ENCODE peak calls at places on chromosomes 2 and 18, in ten cellular contexts. F, O, T, C, U, B, A, N, S and E are unnamed samples. For H3K4me1, the result is how much of the 10 kb centered on the place peaks cover.

GRCh38 chr2:98468621-98469236 is 24.1 kb downstream of the INPP4A start:
- DNase-seq in C (no peak), F (no peak), T (peak), N (no peak), S (no peak), A (no peak), U (no peak), B (no peak), O (no peak), E (no peak)

GRCh38 chr2:164369416-164369815 is 251.9 kb downstream of the GRB14 start:
- DNase-seq in N (no peak), B (no peak), S (no peak), A (no peak), U (no peak), C (no peak), T (peak), F (no peak), O (no peak), E (no peak)

GRCh38 chr2:241158546-241158900 is 8.3 kb downstream of the PPP1R7 start:
- DNase-seq in S (no peak), O (no peak), A (no peak), F (no peak), U (no peak), B (no peak), T (no peak), C (no peak), N (no peak), E (no peak)

GRCh38 chr18:52348209-52348608 is 8.2 kb downstream of the DCC start:
- DNase-seq in N (peak), T (no peak), U (no peak), O (no peak), S (no peak), C (no peak), F (no peak), B (no peak), A (no peak), E (peak)

GRCh38 chr2:160940699-160941098 is 219.5 kb upstream of the TANK start:
- DNase-seq in T (no peak), B (no peak), O (no peak), F (no peak), U (no peak), A (no peak), C (no peak), N (no peak), S (peak), E (no peak)

GRCh38 chr2:224890407-224890806 is 151.9 kb downstream of the DOCK10 start:
- DNase-seq in C (no peak), O (no peak), T (no peak), F (no peak), B (no peak), U (no peak), N (no peak), S (no peak), A (no peak), E (no peak)

GRCh38 chr2:25740810-25741381 is 67.5 kb upstream of the DTNB start:
- DNase-seq in N (no peak), T (peak), U (no peak), S (no peak), C (no peak), O (no peak), A (no peak), B (no peak), F (no peak), E (no peak)

GRCh38 chr18:22346342-22346967 is 71.3 kb downstream of the CTAGE1 start:
- DNase-seq in B (no peak), C (peak), A (peak), U (peak), T (peak), S (peak), O (no peak), F (peak), N (no peak), E (no peak)

GRCh38 chr2:10538224-10538894 is 90.2 kb upstream of the ODC1 start:
- DNase-seq in A (no peak), U (no peak), O (no peak), B (no peak), F (peak), S (no peak), N (no peak), C (no peak), T (peak), E (peak)

GRCh38 chr2:208620487-208620978 is 213.9 kb downstream of the PTH2R start:
- DNase-seq in A (no peak), S (no peak), O (no peak), T (no peak), N (no peak), F (no peak), B (no peak), C (no peak), U (no peak), E (no peak)

GRCh38 chr2:230614913-230615332 is 97.7 kb upstream of the CAB39 start:
- DNase-seq in C (no peak), N (no peak), T (no peak), A (no peak), S (no peak), B (no peak), U (no peak), F (no peak), O (no peak), E (peak)

GRCh38 chr2:66545227-66545626 is 110.3 kb downstream of the MEIS1 start:
- DNase-seq in F (no peak), T (no peak), S (no peak), U (no peak), N (no peak), C (no peak), O (no peak), A (no peak), B (no peak), E (no peak)

GRCh38 chr2:100982431-100982861 is 19.6 kb upstream of the RPL31 start:
- DNase-seq in U (no peak), C (no peak), F (no peak), O (no peak), N (no peak), T (no peak), S (no peak), B (no peak), A (no peak), E (no peak)

GRCh38 chr2:8418721-8419120 is 263.1 kb upstream of the ID2 start:
- DNase-seq in T (peak), F (no peak), O (no peak), S (no peak), B (no peak), C (no peak), A (no peak), N (no peak), U (no peak), E (no peak)

GRCh38 chr2:165833156-165833555 is 39.1 kb upstream of the GALNT3 start:
- DNase-seq in C (no peak), U (no peak), A (no peak), N (no peak), O (no peak), T (peak), B (peak), F (peak), S (no peak), E (peak)

GRCh38 chr2:95268208-95269035 is 5.8 kb upstream of the PROM2 start:
- DNase-seq in C (no peak), O (no peak), T (no peak), F (no peak), A (peak), B (peak), U (no peak), N (no peak), S (peak), E (no peak)

GRCh38 chr18:49560277-49561126 is 1.4 kb upstream of the LIPG start:
- DNase-seq in F (no peak), U (peak), A (peak), C (no peak), O (no peak), S (no peak), N (no peak), T (no peak), B (no peak), E (no peak)

GRCh38 chr2:43605079-43605655 is 9.3 kb upstream of the THADA start:
- DNase-seq in C (no peak), N (peak), U (no peak), F (peak), B (no peak), S (no peak), T (peak), O (peak), A (no peak), E (peak)

GRCh38 chr2:102103992-102104871 is 38.3 kb upstream of the IL1R1 start:
- DNase-seq in T (peak), U (peak), F (peak), B (peak), O (peak), S (peak), N (no peak), C (peak), A (peak), E (peak)

GRCh38 chr2:164504253-164504652 is 117.0 kb downstream of the GRB14 start:
- DNase-seq in S (no peak), F (no peak), B (no peak), N (peak), U (no peak), O (no peak), T (no peak), A (no peak), C (peak), E (peak)

GRCh38 chr2:12982149-12982584 is 265.4 kb downstream of the TRIB2 start:
- DNase-seq in O (no peak), B (no peak), F (peak), S (no peak), N (no peak), T (peak), U (no peak), C (no peak), A (no peak), E (no peak)

GRCh38 chr2:168635065-168635577 is 167.3 kb upstream of the NOSTRIN start:
- DNase-seq in C (peak), T (peak), U (peak), A (peak), N (no peak), O (no peak), S (peak), B (no peak), F (peak), E (no peak)

GRCh38 chr18:51123936-51124486 is 73.5 kb downstream of the MEX3C start:
- DNase-seq in S (no peak), O (no peak), F (no peak), U (no peak), T (no peak), C (no peak), B (no peak), A (no peak), N (no peak), E (no peak)

GRCh38 chr2:233011268-233012190 is 1.5 kb downstream of the NGEF start:
- DNase-seq in F (no peak), O (no peak), T (no peak), S (no peak), B (no peak), U (no peak), C (no peak), N (no peak), A (no peak), E (no peak)

DNA sequence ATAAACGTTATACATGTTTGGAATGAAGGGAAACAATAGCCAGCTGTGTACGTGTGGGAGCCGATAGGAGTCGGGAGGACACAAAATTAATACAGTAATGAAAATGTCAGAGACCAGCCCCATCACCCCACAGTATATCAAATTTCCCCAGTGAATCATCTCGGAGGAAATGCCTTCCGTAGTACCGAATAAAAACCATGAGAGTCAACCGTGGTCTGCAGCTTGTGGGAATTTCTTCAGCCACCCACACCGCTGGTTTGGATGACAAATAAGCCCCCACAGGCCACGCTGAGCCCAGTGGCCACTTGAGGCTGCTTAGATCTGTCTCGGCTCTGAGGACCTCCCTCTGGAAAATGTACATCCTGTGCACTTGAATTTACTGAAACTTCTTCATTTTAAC is 133.7 kb downstream of the COL6A3 start:
- DNase-seq in C (no peak), F (peak), U (no peak), O (no peak), A (no peak), B (no peak), S (no peak), N (no peak), T (peak), E (no peak)
- H3K4me1 ChIP-seq in C (under half), F (under half), U (under half), O (under half), A (under half), B (under half), S (under half), N (under half), T (under half), E (under half)

GRCh38 chr2:26767129-26767528 is 3.0 kb downstream of the SLC35F6 start:
- DNase-seq in T (no peak), U (no peak), O (no peak), N (no peak), B (no peak), A (no peak), C (no peak), S (no peak), F (no peak), E (no peak)

GRCh38 chr2:26767894-26768487 is 3.9 kb downstream of the SLC35F6 start:
- DNase-seq in N (no peak), O (no peak), C (no peak), T (no peak), A (no peak), S (no peak), F (no peak), U (no peak), B (no peak), E (no peak)

GRCh38 chr2:26768759-26769500 is 4.8 kb downstream of the SLC35F6 start:
- DNase-seq in A (peak), N (no peak), O (no peak), C (no peak), T (peak), U (peak), F (peak), S (peak), B (peak), E (no peak)

GRCh38 chr2:26770986-26771586 is 7.0 kb downstream of the SLC35F6 start:
- DNase-seq in F (peak), O (peak), C (peak), S (peak), T (peak), A (peak), N (no peak), B (peak), U (peak), E (peak)

GRCh38 chr2:26769501-26769850 is 5.4 kb downstream of the SLC35F6 start:
- DNase-seq in U (no peak), A (no peak), T (no peak), B (peak), O (no peak), S (no peak), F (no peak), C (no peak), N (no peak), E (no peak)
- H3K4me1 ChIP-seq in U (half or more), A (under half), T (under half), B (under half), O (under half), S (under half), F (under half), C (half or more), N (under half), E (under half)

GRCh38 chr18:13262839-13263691 is 44.5 kb downstream of the LDLRAD4 start:
- DNase-seq in U (no peak), N (no peak), C (no peak), A (no peak), F (no peak), S (no peak), O (no peak), B (no peak), T (no peak), E (no peak)
- H3K4me1 ChIP-seq in U (half or more), N (under half), C (under half), A (under half), F (under half), S (under half), O (under half), B (under half), T (under half), E (under half)

DNA sequence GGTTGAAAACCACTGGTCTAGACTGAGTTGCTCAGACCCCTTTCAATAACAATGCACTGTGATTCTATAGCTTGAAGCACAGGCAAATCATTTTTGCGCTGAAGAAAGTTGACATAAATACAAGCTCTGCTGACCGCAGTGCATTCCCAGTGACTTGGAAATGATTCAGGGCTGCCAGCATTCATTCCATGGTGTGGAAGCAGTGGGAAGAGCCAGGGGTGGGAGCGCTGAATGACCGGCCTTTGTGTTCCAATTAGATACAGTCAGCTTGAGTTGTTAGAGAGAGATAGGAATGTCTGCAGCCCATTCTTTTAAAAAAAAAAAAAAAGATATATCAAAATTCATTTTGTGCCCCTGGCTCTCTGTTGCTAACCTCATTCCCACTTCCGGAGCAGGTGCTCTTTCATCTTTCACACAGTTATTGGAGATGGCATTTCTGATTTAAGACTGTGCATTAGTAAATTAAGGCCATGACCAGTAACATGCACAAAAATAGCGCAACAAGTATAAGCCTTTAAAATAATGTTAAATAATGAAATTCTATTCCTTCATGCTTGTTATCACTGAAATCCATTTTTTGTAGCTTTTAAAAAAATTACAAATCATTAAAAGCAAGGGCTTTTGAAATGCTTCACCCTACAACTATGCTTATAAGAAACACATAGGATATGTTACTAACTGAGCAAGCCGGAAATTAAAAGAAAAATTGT is 59.4 kb upstream of the CTLA4 start:
- DNase-seq in B (no peak), T (peak), N (peak), U (no peak), C (no peak), F (peak), S (no peak), A (no peak), O (no peak), E (no peak)
- H3K4me1 ChIP-seq in B (under half), T (half or more), N (half or more), U (under half), C (under half), F (under half), S (under half), A (under half), O (under half), E (under half)